ENCODE peak calls at places on chromosomes 6 and 20, in ten cellular contexts. O, A, D, I, Y, L, Z, N, P and F are unnamed samples.

GRCh38 chr6:82363368-82364086 is at the start of gene TPBG:
- DNase-seq in O (peak), A (peak), D (peak), I (no peak), Y (peak), L (peak), Z (no peak), N (no peak), P (peak), F (peak)

GRCh38 chr6:47785187-47785586 is 3.4 kb downstream of the OPN5 start:
- DNase-seq in O (no peak), A (peak), D (no peak), I (no peak), Y (no peak), L (no peak), Z (no peak), N (no peak), P (no peak), F (no peak)

GRCh38 chr20:37471741-37472235 is 49.3 kb upstream of the NNAT start:
- DNase-seq in O (no peak), A (no peak), D (no peak), I (no peak), Y (no peak), L (no peak), Z (no peak), N (no peak), P (no peak), F (no peak)

GRCh38 chr6:111276335-111276734 is 189.0 kb downstream of the SLC16A10 start:
- DNase-seq in O (no peak), A (no peak), D (no peak), I (no peak), Y (no peak), L (no peak), Z (no peak), N (no peak), P (no peak), F (no peak)

GRCh38 chr6:82396964-82397761 is 33.5 kb downstream of the TPBG start:
- DNase-seq in O (no peak), A (peak), D (no peak), I (no peak), Y (no peak), L (peak), Z (no peak), N (no peak), P (no peak), F (peak)

GRCh38 chr6:166032366-166033171 is 135.1 kb downstream of the TBXT start:
- DNase-seq in O (no peak), A (peak), D (no peak), I (no peak), Y (no peak), L (peak), Z (no peak), N (no peak), P (no peak), F (no peak)

GRCh38 chr6:157229733-157230132 is 93.6 kb downstream of the TMEM242 start:
- DNase-seq in O (no peak), A (no peak), D (no peak), I (no peak), Y (no peak), L (no peak), Z (no peak), N (no peak), P (no peak), F (no peak)

GRCh38 chr6:160379464-160379863 is 31.3 kb downstream of the SLC22A3 start:
- DNase-seq in O (no peak), A (peak), D (no peak), I (no peak), Y (no peak), L (no peak), Z (no peak), N (no peak), P (no peak), F (peak)

GRCh38 chr20:45917790-45918141 is 5.8 kb upstream of the PLTP start:
- DNase-seq in O (no peak), A (peak), D (no peak), I (no peak), Y (no peak), L (no peak), Z (no peak), N (no peak), P (no peak), F (no peak)

GRCh38 chr20:61186771-61187170 is 65.3 kb upstream of the CDH4 start:
- DNase-seq in O (no peak), A (peak), D (no peak), I (no peak), Y (no peak), L (peak), Z (peak), N (no peak), P (no peak), F (no peak)

GRCh38 chr20:39233755-39234154 is 271.6 kb downstream of the DHX35 start:
- DNase-seq in O (no peak), A (no peak), D (no peak), I (no peak), Y (no peak), L (no peak), Z (no peak), N (no peak), P (no peak), F (no peak)

GRCh38 chr6:78489874-78490273 is 377.5 kb upstream of the IRAK1BP1 start:
- DNase-seq in O (no peak), A (peak), D (no peak), I (no peak), Y (no peak), L (peak), Z (no peak), N (no peak), P (no peak), F (no peak)

GRCh38 chr6:166691741-166692140 is 64.7 kb upstream of the RPS6KA2 start:
- DNase-seq in O (no peak), A (no peak), D (no peak), I (no peak), Y (no peak), L (no peak), Z (no peak), N (no peak), P (no peak), F (no peak)

GRCh38 chr6:57267586-57268293 is 45.6 kb upstream of the RAB23 start:
- DNase-seq in O (peak), A (peak), D (peak), I (no peak), Y (no peak), L (peak), Z (peak), N (no peak), P (peak), F (peak)

GRCh38 chr20:62149532-62150235 is 6.1 kb downstream of the SS18L1 start:
- DNase-seq in O (no peak), A (peak), D (no peak), I (no peak), Y (no peak), L (no peak), Z (no peak), N (no peak), P (no peak), F (no peak)

GRCh38 chr20:59988141-59988540 is 29.9 kb downstream of the CDH26 start:
- DNase-seq in O (peak), A (peak), D (no peak), I (no peak), Y (no peak), L (peak), Z (no peak), N (no peak), P (no peak), F (peak)

GRCh38 chr6:143064996-143065683 is 4.5 kb downstream of the AIG1 start:
- DNase-seq in O (no peak), A (peak), D (no peak), I (no peak), Y (no peak), L (no peak), Z (peak), N (no peak), P (no peak), F (no peak)

GRCh38 chr6:134176283-134176975 is 124.0 kb upstream of the SLC2A12 start:
- DNase-seq in O (peak), A (peak), D (peak), I (no peak), Y (peak), L (peak), Z (no peak), N (no peak), P (no peak), F (peak)

GRCh38 chr6:117188627-117189201 is 76.6 kb upstream of the VGLL2 start:
- DNase-seq in O (no peak), A (no peak), D (no peak), I (no peak), Y (no peak), L (no peak), Z (peak), N (no peak), P (no peak), F (no peak)

GRCh38 chr6:140208286-140208685 is 833.8 kb upstream of the CITED2 start:
- DNase-seq in O (no peak), A (peak), D (no peak), I (no peak), Y (no peak), L (no peak), Z (no peak), N (no peak), P (no peak), F (no peak)

GRCh38 chr20:6731951-6732580 is 35.4 kb upstream of the BMP2 start:
- DNase-seq in O (no peak), A (no peak), D (no peak), I (peak), Y (no peak), L (no peak), Z (no peak), N (no peak), P (no peak), F (no peak)

GRCh38 chr6:82045965-82046756 is 201.4 kb downstream of the IBTK start:
- DNase-seq in O (no peak), A (peak), D (no peak), I (no peak), Y (no peak), L (peak), Z (no peak), N (no peak), P (no peak), F (no peak)

GRCh38 chr6:37061157-37061804 is 55.8 kb downstream of the FGD2 start:
- DNase-seq in O (no peak), A (no peak), D (no peak), I (no peak), Y (no peak), L (no peak), Z (no peak), N (no peak), P (no peak), F (no peak)

GRCh38 chr6:21171801-21172200 is 421.8 kb upstream of the SOX4 start:
- DNase-seq in O (no peak), A (peak), D (no peak), I (no peak), Y (no peak), L (peak), Z (no peak), N (no peak), P (no peak), F (no peak)

GRCh38 chr6:13709698-13710551 is 1.7 kb downstream of the RANBP9 start:
- DNase-seq in O (no peak), A (peak), D (no peak), I (no peak), Y (no peak), L (peak), Z (peak), N (no peak), P (no peak), F (no peak)